ENCODE peak calls at places on chromosomes 13 and 19, in seven cellular contexts. One of them, this sample, is unnamed.

GRCh38 chr19:41302624-41303351 is 7.2 kb upstream of the CCDC97 start:
- DNase-seq in transverse colon: peak; percentile 66
- DNase-seq in A549: no peak
- DNase-seq in lower leg skin: no peak
- DNase-seq in prostate gland: no peak
- DNase-seq in ovary: no peak
- DNase-seq in IMR-90: no peak
- DNase-seq in this sample: no peak

GRCh38 chr13:113648218-113648615 is 9.8 kb downstream of the ATP4B start:
- DNase-seq in IMR-90: no peak
- DNase-seq in transverse colon: peak; percentile 7
- DNase-seq in A549: no peak
- DNase-seq in lower leg skin: peak; percentile 61
- DNase-seq in ovary: peak; percentile 3
- DNase-seq in prostate gland: no peak
- DNase-seq in this sample: no peak

GRCh38 chr19:55674459-55674840 is 576 bp upstream of the EPN1 start:
- DNase-seq in prostate gland: no peak
- DNase-seq in A549: no peak
- DNase-seq in ovary: no peak
- DNase-seq in transverse colon: no peak
- DNase-seq in lower leg skin: no peak
- DNase-seq in IMR-90: no peak
- DNase-seq in this sample: no peak

GRCh38 chr19:57515218-57515617 is 11.9 kb upstream of the ZNF549 start:
- DNase-seq in prostate gland: no peak
- DNase-seq in IMR-90: no peak
- DNase-seq in ovary: no peak
- DNase-seq in A549: no peak
- DNase-seq in lower leg skin: no peak
- DNase-seq in transverse colon: no peak
- DNase-seq in this sample: no peak

GRCh38 chr19:13014101-13014920 is 19.0 kb downstream of the NFIX start:
- DNase-seq in transverse colon: no peak
- DNase-seq in A549: no peak
- DNase-seq in lower leg skin: no peak
- DNase-seq in prostate gland: no peak
- DNase-seq in ovary: peak; percentile 69
- DNase-seq in IMR-90: no peak
- DNase-seq in this sample: no peak

GRCh38 chr19:43779820-43780219 is 953 bp downstream of the KCNN4 start:
- DNase-seq in A549: peak; percentile 65
- DNase-seq in prostate gland: no peak
- DNase-seq in lower leg skin: no peak
- DNase-seq in IMR-90: no peak
- DNase-seq in transverse colon: no peak
- DNase-seq in ovary: no peak
- DNase-seq in this sample: no peak

GRCh38 chr13:102197193-102197592 is 204.7 kb downstream of the FGF14 start:
- DNase-seq in IMR-90: peak; percentile 8
- DNase-seq in prostate gland: no peak
- DNase-seq in lower leg skin: no peak
- DNase-seq in A549: no peak
- DNase-seq in transverse colon: no peak
- DNase-seq in ovary: no peak
- DNase-seq in this sample: no peak

GRCh38 chr19:52010674-52011073 is 2.7 kb upstream of the ZNF615 start:
- DNase-seq in prostate gland: no peak
- DNase-seq in ovary: no peak
- DNase-seq in lower leg skin: no peak
- DNase-seq in IMR-90: no peak
- DNase-seq in A549: no peak
- DNase-seq in transverse colon: no peak
- DNase-seq in this sample: no peak

GRCh38 chr13:77310161-77310560 is 16.7 kb downstream of the MYCBP2 start:
- DNase-seq in transverse colon: no peak
- DNase-seq in prostate gland: no peak
- DNase-seq in lower leg skin: no peak
- DNase-seq in IMR-90: no peak
- DNase-seq in ovary: no peak
- DNase-seq in A549: no peak
- DNase-seq in this sample: no peak

GRCh38 chr13:63421113-63421512 is 2005.5 kb upstream of the PCDH20 start:
- DNase-seq in ovary: no peak
- DNase-seq in lower leg skin: no peak
- DNase-seq in prostate gland: no peak
- DNase-seq in A549: no peak
- DNase-seq in transverse colon: no peak
- DNase-seq in IMR-90: no peak
- DNase-seq in this sample: no peak

GRCh38 chr13:109790951-109791605 is 4.7 kb upstream of the IRS2 start:
- DNase-seq in transverse colon: peak; percentile 36
- DNase-seq in IMR-90: peak; percentile 41
- DNase-seq in A549: no peak
- DNase-seq in lower leg skin: no peak
- DNase-seq in ovary: no peak
- DNase-seq in prostate gland: no peak
- DNase-seq in this sample: peak; percentile 46

GRCh38 chr13:50033696-50034095 is 18.5 kb downstream of the KCNRG start:
- DNase-seq in transverse colon: no peak
- DNase-seq in ovary: no peak
- DNase-seq in lower leg skin: no peak
- DNase-seq in IMR-90: peak; percentile 61
- DNase-seq in prostate gland: no peak
- DNase-seq in A549: no peak
- DNase-seq in this sample: no peak

GRCh38 chr19:11339254-11340098 is at the start of gene RAB3D:
- DNase-seq in A549: peak; percentile 85
- DNase-seq in lower leg skin: peak; percentile 99
- DNase-seq in ovary: peak; percentile 92
- DNase-seq in transverse colon: peak; percentile 96
- DNase-seq in prostate gland: peak; percentile 93
- DNase-seq in IMR-90: peak; percentile 77
- DNase-seq in this sample: peak; percentile 91
- TF ChIP-seq POLR2A in A549: peak; percentile 43
- TF ChIP-seq POLR2A in lower leg skin: no peak
- TF ChIP-seq POLR2A in ovary: no peak
- TF ChIP-seq POLR2A in transverse colon: peak; percentile 65
- TF ChIP-seq POLR2A in prostate gland: peak; percentile 77
- TF ChIP-seq POLR2A in IMR-90: no peak
- TF ChIP-seq POLR2A in this sample: no peak

DNA sequence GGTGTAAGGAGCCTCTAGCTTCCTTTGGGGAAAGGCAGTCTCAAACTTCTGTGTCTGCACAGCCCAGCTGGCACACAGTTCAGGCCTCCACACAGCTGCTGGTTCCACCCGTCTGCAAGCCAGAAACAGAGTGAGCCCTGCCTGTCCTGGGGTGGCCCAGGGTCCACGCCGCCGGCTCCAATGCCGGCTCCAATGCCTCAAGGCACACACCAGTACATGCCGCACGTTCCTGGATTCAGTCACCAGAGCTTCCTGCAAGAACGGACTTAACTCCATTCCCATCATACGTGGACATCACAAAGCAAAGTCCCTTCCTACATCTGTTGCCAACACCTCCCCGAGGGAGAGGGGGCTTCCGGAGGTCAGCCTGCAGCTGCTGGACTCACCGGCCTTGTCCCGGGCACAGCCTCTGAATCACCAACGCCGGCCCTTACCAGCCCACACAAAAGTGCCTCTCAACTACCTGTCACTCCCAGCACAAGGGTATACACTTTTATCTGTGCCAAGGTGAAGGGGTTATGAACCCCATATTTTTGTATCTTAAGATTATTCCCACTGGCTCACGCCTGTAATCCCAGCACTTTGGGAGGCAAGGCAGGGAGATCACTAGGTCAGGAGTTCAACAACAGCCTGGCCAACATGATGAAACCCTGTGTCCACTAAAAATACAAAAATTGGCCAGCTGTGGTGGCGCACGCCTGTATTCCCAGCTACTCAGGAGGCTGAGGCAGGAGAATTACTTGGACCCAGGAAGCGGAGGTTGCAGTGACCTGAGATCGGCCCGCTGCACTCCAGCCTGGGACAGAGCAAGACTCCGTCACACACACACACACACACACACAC is 8.4 kb downstream of the SH3GL1 start:
- DNase-seq in prostate gland: no peak
- DNase-seq in transverse colon: no peak
- DNase-seq in A549: no peak
- DNase-seq in lower leg skin: no peak
- DNase-seq in ovary: peak; percentile 17
- DNase-seq in IMR-90: peak; percentile 91
- DNase-seq in this sample: no peak
- H3K4me3 ChIP-seq in prostate gland: no peak overlapping the region
- H3K4me3 ChIP-seq in transverse colon: no peak overlapping the region
- H3K4me3 ChIP-seq in A549: no peak overlapping the region
- H3K4me3 ChIP-seq in lower leg skin: no peak overlapping the region
- H3K4me3 ChIP-seq in ovary: no peak overlapping the region
- H3K4me3 ChIP-seq in IMR-90: no peak overlapping the region
- H3K4me3 ChIP-seq in this sample: no peak overlapping the region

GRCh38 chr19:29241324-29241723 is 28.4 kb upstream of the UQCRFS1 start:
- DNase-seq in transverse colon: no peak
- DNase-seq in A549: no peak
- DNase-seq in ovary: no peak
- DNase-seq in lower leg skin: no peak
- DNase-seq in IMR-90: no peak
- DNase-seq in prostate gland: no peak
- DNase-seq in this sample: no peak
- TF ChIP-seq POLR2A in transverse colon: no peak
- TF ChIP-seq POLR2A in A549: no peak
- TF ChIP-seq POLR2A in ovary: no peak
- TF ChIP-seq POLR2A in lower leg skin: no peak
- TF ChIP-seq POLR2A in IMR-90: no peak
- TF ChIP-seq POLR2A in prostate gland: no peak
- TF ChIP-seq POLR2A in this sample: no peak

GRCh38 chr13:40979232-40979631 is 39.9 kb downstream of the ELF1 start:
- DNase-seq in lower leg skin: no peak
- DNase-seq in IMR-90: no peak
- DNase-seq in transverse colon: no peak
- DNase-seq in ovary: no peak
- DNase-seq in A549: no peak
- DNase-seq in prostate gland: no peak
- DNase-seq in this sample: no peak
- H3K4me3 ChIP-seq in lower leg skin: no peak overlapping the region
- H3K4me3 ChIP-seq in IMR-90: no peak overlapping the region
- H3K4me3 ChIP-seq in transverse colon: peak overlapping the region; percentile 40
- H3K4me3 ChIP-seq in ovary: no peak overlapping the region
- H3K4me3 ChIP-seq in A549: no peak overlapping the region
- H3K4me3 ChIP-seq in prostate gland: no peak overlapping the region
- H3K4me3 ChIP-seq in this sample: no peak overlapping the region

DNA sequence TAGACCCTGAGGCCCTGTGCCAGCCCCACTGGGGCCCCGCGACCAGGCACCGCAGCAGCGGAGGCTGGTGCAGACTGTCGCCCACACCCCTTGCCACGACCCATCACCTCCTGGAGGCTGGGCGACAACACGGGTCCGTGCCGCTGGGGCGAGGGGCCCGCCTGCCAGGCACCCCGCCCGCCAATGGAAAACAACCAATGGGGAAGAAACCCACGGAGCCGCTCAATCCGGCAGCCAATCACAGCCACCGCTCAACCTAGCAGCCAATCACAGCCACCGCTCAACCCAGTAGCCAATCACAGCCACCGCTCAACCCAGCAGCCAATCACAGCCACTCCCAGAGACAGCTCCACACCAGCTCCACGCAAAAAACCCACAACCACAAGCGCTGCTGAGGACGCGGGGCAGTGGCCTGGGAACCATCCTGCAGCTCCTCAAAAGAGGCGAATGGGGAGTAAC is 29.7 kb downstream of the GPX4 start:
- DNase-seq in A549: peak; percentile 41
- DNase-seq in prostate gland: no peak
- DNase-seq in IMR-90: no peak
- DNase-seq in ovary: no peak
- DNase-seq in transverse colon: peak; percentile 79
- DNase-seq in lower leg skin: peak; percentile 87
- DNase-seq in this sample: peak; percentile 80
- TF ChIP-seq POLR2A in A549: no peak
- TF ChIP-seq POLR2A in prostate gland: no peak
- TF ChIP-seq POLR2A in IMR-90: no peak
- TF ChIP-seq POLR2A in ovary: no peak
- TF ChIP-seq POLR2A in transverse colon: peak; percentile 38
- TF ChIP-seq POLR2A in lower leg skin: no peak
- TF ChIP-seq POLR2A in this sample: no peak